ENCODE peak calls at places on chromosomes 4 and X, in five cellular contexts. R is psoas muscle, F is GM04504, H is HuH-7, S is non-pigmented ciliary epithelial cell. T is an unnamed sample.

GRCh38 chr4:101953949-101954348 is 163.4 kb downstream of the BANK1 start:
- DNase-seq in R (no peak), F (no peak), H (no peak), S (peak), T (no peak)

GRCh38 chr4:3858046-3858730 is 92.0 kb downstream of the ADRA2C start:
- DNase-seq in R (no peak), F (no peak), H (no peak), S (no peak), T (no peak)

GRCh38 chrX:150548684-150549083 is 19.7 kb upstream of the MTM1 start:
- DNase-seq in R (no peak), F (no peak), H (no peak), S (no peak), T (no peak)

GRCh38 chr4:184104419-184105101 is 113.1 kb downstream of the ENPP6 start:
- DNase-seq in R (no peak), F (no peak), H (peak), S (no peak), T (no peak)

GRCh38 chr4:110704748-110705439 is 82.0 kb upstream of the PITX2 start:
- DNase-seq in R (no peak), F (no peak), H (no peak), S (no peak), T (no peak)

GRCh38 chr4:38565271-38566199 is 98.5 kb upstream of the KLF3 start:
- DNase-seq in R (no peak), F (no peak), H (no peak), S (no peak), T (peak)

GRCh38 chr4:56414135-56414675 is 21.2 kb downstream of the PPAT start:
- DNase-seq in R (no peak), F (no peak), H (no peak), S (no peak), T (no peak)

GRCh38 chr4:153398713-153399112 is 54.2 kb downstream of the MND1 start:
- DNase-seq in R (no peak), F (no peak), H (no peak), S (no peak), T (no peak)

GRCh38 chr4:122796801-122797404 is 29.7 kb upstream of the FGF2 start:
- DNase-seq in R (no peak), F (no peak), H (no peak), S (no peak), T (no peak)